ENCODE peak calls at places on chromosomes 6 and 20, in ten cellular contexts. Q is choroid plexus epithelial cell; S is stomach; L is IMR-90; W is mesothelial cell of epicardium; X is brain microvascular endothelial cell; J is Calu3; I is natural killer cell; H is dorsolateral prefrontal cortex; T is activated CD8-positive, alpha-beta T cell treated with anti-CD3 and anti-CD28 coated beads for 36 hours. M is an unnamed sample.

GRCh38 chr20:17327185-17327780 is 100.4 kb downstream of the PCSK2 start:
- DNase-seq in Q (no peak), S (no peak), L (no peak), W (no peak), X (no peak), J (no peak), I (no peak), H (peak), T (no peak), M (no peak)

GRCh38 chr20:16273812-16274560 is 299.3 kb downstream of the KIF16B start:
- DNase-seq in Q (peak), S (no peak), L (no peak), W (no peak), X (no peak), J (no peak), I (no peak), H (no peak), T (no peak), M (no peak)

GRCh38 chr20:47181056-47181862 is 175.2 kb downstream of the ZMYND8 start:
- DNase-seq in Q (peak), S (peak), L (peak), W (no peak), X (peak), J (peak), I (no peak), H (no peak), T (peak), M (no peak)

GRCh38 chr6:7448232-7448631 is 58.6 kb downstream of the RIOK1 start:
- DNase-seq in Q (no peak), S (no peak), L (no peak), W (no peak), X (no peak), J (no peak), I (no peak), H (no peak), T (no peak), M (no peak)

GRCh38 chr20:10611357-10611756 is 62.4 kb downstream of the JAG1 start:
- DNase-seq in Q (peak), S (no peak), L (peak), W (no peak), X (peak), J (peak), I (no peak), H (no peak), T (peak), M (no peak)

GRCh38 chr6:80003841-80004198 is 629 bp upstream of the TTK start:
- DNase-seq in Q (no peak), S (no peak), L (no peak), W (no peak), X (no peak), J (peak), I (peak), H (peak), T (peak), M (no peak)

GRCh38 chr6:85468326-85468725 is 18.4 kb downstream of the NT5E start:
- DNase-seq in Q (peak), S (no peak), L (peak), W (no peak), X (no peak), J (no peak), I (no peak), H (no peak), T (no peak), M (no peak)

GRCh38 chr20:57055345-57055744 is 211.1 kb downstream of the BMP7 start:
- DNase-seq in Q (no peak), S (no peak), L (no peak), W (no peak), X (no peak), J (no peak), I (no peak), H (no peak), T (no peak), M (no peak)

GRCh38 chr20:58072695-58073671 is 155.5 kb downstream of the ANKRD60 start:
- DNase-seq in Q (no peak), S (no peak), L (no peak), W (no peak), X (no peak), J (no peak), I (no peak), H (no peak), T (no peak), M (no peak)

GRCh38 chr6:43715056-43715788 is 27.6 kb upstream of the MRPS18A start:
- DNase-seq in Q (no peak), S (no peak), L (no peak), W (no peak), X (no peak), J (no peak), I (no peak), H (no peak), T (no peak), M (no peak)

GRCh38 chr20:20365593-20365992 is 2.3 kb upstream of the INSM1 start:
- DNase-seq in Q (no peak), S (no peak), L (no peak), W (no peak), X (no peak), J (no peak), I (no peak), H (no peak), T (no peak), M (no peak)

GRCh38 chr20:60206259-60206658 is 248.0 kb downstream of the CDH26 start:
- DNase-seq in Q (peak), S (no peak), L (peak), W (no peak), X (peak), J (peak), I (no peak), H (no peak), T (peak), M (peak)

GRCh38 chr20:62122659-62123449 is 579 bp downstream of the LSM14B start:
- DNase-seq in Q (peak), S (peak), L (no peak), W (peak), X (no peak), J (peak), I (peak), H (no peak), T (peak), M (no peak)

GRCh38 chr20:62121776-62122658 is at the start of gene LSM14B:
- DNase-seq in Q (peak), S (peak), L (peak), W (peak), X (peak), J (peak), I (peak), H (peak), T (peak), M (peak)

GRCh38 chr20:62126141-62126540 is 3.9 kb downstream of the LSM14B start:
- DNase-seq in Q (no peak), S (no peak), L (no peak), W (no peak), X (no peak), J (no peak), I (no peak), H (no peak), T (no peak), M (no peak)

GRCh38 chr20:62120990-62121775 is 1.1 kb upstream of the LSM14B start:
- DNase-seq in Q (peak), S (no peak), L (peak), W (no peak), X (no peak), J (no peak), I (no peak), H (no peak), T (no peak), M (no peak)

DNA sequence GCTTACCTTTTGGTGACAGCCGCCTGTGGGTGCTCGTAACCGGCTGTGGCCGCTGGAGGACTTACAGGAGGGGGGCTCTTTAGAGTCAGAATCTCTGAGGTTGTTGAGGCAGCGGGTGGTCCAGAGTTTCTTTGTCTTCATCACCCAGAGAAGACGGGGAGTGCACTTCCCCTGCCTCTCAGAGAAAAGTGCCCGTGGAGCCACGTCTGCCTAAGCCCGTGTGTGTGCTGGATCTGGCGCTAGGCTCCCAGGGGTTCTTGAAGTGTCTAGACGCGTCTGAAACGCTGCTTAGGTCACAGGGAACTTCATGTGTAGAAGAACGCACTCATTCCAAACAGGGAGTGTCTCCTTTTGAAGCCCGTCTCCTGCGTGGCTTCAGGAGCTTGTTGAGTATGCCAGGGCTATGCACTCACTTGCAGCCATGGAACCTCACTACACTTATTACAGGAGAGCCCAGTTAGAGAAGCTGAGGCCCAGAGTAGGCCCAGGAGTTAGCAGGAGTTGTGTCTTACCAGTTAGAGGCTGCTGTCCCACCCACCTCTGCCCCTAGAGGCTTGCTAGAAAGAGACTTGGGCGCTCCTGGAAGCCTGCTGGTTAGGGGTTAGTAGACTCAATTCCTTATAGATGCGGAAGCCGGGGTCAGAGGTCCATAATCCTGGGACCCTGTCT is 1.3 kb downstream of the LSM14B start:
- DNase-seq in Q (peak), S (no peak), L (peak), W (no peak), X (peak), J (no peak), I (no peak), H (no peak), T (no peak), M (no peak)
- TF ChIP-seq CTCF in Q (peak), S (no peak), L (peak), W (no peak), X (peak), J (no peak), I (no peak), H (no peak), T (no peak), M (no peak)

DNA sequence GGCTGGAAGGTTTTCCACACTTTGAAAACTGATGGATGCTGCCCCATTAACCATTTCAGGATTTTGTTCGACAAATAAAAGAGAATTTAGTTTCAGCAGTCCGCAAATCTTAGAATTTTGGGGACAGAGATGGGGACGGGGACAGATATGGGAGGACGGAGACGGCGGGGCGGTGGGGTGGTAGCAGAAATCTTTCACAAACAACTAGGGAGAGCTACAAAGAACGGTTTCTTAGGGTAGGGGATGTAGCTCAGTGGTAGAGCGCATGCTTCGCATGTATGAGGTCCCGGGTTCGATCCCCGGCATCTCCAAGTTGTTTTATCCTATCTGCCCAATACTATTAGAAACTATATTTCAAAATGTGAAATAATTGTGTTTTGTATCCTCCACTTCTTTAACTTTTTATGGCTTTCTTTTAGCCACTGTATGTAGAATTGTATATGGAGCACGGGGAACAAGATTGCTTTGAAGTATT is 15.1 kb downstream of the HMGN4 start:
- DNase-seq in Q (peak), S (peak), L (peak), W (peak), X (peak), J (peak), I (peak), H (peak), T (peak), M (peak)
- TF ChIP-seq CTCF in Q (no peak), S (no peak), L (no peak), W (no peak), X (no peak), J (no peak), I (no peak), H (no peak), T (no peak), M (no peak)

DNA sequence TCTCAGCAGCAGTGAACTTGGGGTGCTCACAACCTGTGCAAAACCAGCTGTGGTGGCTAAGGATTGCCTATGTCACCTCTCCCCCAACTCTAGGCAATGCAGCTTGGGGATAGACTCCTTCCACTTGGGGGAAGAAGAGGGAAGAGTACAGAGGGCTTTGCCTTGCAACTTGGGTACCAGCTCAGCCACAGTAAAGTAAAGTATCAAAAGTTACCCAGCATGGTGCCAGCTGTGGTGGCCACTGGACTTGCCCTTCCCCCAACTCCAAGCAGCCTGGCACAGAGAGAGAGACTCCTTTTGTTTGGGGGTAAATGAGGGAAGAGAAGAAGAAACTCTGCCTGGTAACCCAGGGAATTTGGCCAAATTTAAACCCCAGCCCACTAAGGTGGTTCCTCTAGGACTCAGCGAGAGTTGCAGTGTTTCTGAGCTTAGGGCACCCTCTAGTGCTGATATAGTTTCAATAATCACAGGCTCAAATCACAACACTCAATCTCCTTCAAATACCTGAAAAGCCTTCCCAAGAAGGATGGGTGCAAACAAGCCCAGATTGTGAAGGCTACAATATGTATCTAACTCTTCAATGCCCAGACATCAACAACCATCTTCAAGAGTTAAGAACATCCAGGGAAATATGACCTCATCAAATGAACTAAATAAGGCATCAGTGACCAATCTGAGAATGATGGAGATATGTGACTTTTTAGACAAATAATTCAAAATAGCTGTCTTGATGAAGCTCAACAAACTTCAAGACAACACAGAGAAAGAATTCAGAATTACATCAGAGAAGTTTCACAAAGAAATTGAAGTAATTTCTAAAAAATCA is 7.6 kb upstream of the DEFB129 start:
- DNase-seq in Q (peak), S (no peak), L (peak), W (no peak), X (peak), J (peak), I (no peak), H (no peak), T (peak), M (no peak)
- TF ChIP-seq CTCF in Q (peak), S (no peak), L (peak), W (no peak), X (peak), J (no peak), I (no peak), H (no peak), T (no peak), M (peak)

GRCh38 chr6:50608421-50608820 is 104.9 kb upstream of the TFAP2D start:
- DNase-seq in Q (no peak), S (no peak), L (no peak), W (no peak), X (no peak), J (no peak), I (no peak), H (no peak), T (no peak), M (no peak)

GRCh38 chr6:50610562-50610961 is 102.8 kb upstream of the TFAP2D start:
- DNase-seq in Q (no peak), S (no peak), L (no peak), W (no peak), X (no peak), J (no peak), I (no peak), H (no peak), T (no peak), M (no peak)
- TF ChIP-seq CTCF in Q (no peak), S (no peak), L (peak), W (peak), X (no peak), J (no peak), I (no peak), H (peak), T (no peak), M (peak)

DNA sequence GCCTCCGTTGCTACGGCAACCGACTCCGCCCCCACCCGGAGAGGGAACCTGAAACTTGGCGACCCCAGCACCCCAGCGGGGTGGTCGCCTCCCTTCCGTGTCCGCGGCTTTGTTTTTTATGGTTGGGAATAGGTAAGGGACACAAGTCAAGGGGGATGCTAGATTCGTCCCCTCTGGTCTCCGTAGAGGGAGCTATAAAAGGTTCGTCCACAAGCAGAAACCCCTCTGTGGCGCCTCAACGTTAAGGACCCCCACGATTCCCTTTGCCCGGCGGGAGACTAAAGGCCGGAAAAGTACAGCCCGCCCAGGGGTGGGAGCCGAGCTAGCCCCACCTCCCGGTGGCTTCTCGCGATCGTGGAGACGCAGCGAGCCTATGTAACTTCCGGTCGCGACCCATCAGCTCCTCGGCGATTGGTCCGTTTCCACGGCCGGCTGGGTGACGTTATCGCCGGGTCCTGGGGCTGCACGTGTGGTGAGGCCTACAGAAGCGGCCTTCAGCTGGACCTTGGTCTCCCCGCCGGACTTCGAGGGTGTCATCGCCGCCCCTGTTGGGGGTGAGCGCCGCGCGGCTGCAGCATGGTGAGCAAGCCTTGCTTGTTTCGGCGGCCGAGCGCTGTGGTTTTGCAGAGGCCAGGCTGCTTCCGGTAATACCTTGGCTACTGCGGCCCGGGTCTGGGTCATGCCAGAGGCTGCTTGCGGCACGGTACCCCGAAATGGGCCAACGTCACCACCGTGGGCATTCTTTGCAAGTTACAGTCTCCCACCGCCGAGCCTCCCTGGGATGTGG is at the start of gene LTV1:
- DNase-seq in Q (peak), S (peak), L (peak), W (peak), X (peak), J (peak), I (peak), H (peak), T (peak), M (peak)
- TF ChIP-seq CTCF in Q (no peak), S (no peak), L (no peak), W (no peak), X (no peak), J (no peak), I (no peak), H (no peak), T (no peak), M (no peak)

DNA sequence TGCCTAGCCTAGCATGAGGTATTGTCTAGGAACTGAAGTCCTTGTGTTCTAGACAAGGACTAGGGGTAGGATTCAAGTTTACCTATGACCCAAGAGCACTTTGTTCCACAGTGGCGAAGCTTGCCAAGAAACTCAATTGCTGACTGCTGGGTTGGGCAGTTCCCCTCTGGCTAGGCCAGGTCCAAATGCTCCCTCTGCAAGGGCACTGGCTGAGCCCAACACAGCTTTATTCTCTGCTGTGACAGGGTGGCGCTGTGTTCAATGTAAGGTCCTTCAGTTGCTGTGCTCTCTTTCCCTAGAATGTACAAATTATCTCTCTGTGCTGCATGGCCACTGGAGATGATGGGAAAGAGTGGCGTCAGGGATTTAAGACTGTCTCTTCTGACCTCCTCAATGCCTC is 950.8 kb downstream of the HACE1 start:
- DNase-seq in Q (no peak), S (no peak), L (no peak), W (no peak), X (no peak), J (no peak), I (no peak), H (no peak), T (no peak), M (no peak)
- TF ChIP-seq CTCF in Q (no peak), S (no peak), L (no peak), W (no peak), X (no peak), J (no peak), I (no peak), H (no peak), T (no peak), M (no peak)

GRCh38 chr20:34300809-34301586 is 2.2 kb downstream of the AHCY start:
- DNase-seq in Q (no peak), S (no peak), L (no peak), W (no peak), X (no peak), J (peak), I (no peak), H (no peak), T (no peak), M (no peak)

GRCh38 chr20:34299925-34300806 is 3.0 kb downstream of the AHCY start:
- DNase-seq in Q (peak), S (no peak), L (peak), W (no peak), X (no peak), J (no peak), I (no peak), H (no peak), T (no peak), M (no peak)

GRCh38 chr20:34302312-34302722 is 838 bp downstream of the AHCY start:
- DNase-seq in Q (peak), S (no peak), L (peak), W (no peak), X (peak), J (peak), I (no peak), H (no peak), T (no peak), M (no peak)

GRCh38 chr20:34301587-34302311 is 1.4 kb downstream of the AHCY start:
- DNase-seq in Q (no peak), S (no peak), L (no peak), W (no peak), X (no peak), J (no peak), I (no peak), H (no peak), T (peak), M (no peak)

GRCh38 chr20:34302723-34303528 is at the start of gene AHCY:
- DNase-seq in Q (peak), S (peak), L (peak), W (peak), X (peak), J (peak), I (peak), H (peak), T (peak), M (peak)
- TF ChIP-seq CTCF in Q (no peak), S (no peak), L (no peak), W (peak), X (no peak), J (peak), I (peak), H (peak), T (no peak), M (peak)

M was measured in neural crest cell.